ENCODE peak calls at places on chromosome 2, in ten cellular contexts. R is fibroblast of pulmonary artery, K is epithelial cell of esophagus, P is hepatocyte, T is lower leg skin, N is brain microvascular endothelial cell, I is AG09309, M is glutamatergic neuron, Z is cardiac muscle cell, S is choroid plexus epithelial cell. C is an unnamed sample.

GRCh38 chr2:19352946-19353720 is 5.3 kb downstream of the OSR1 start:
- DNase-seq in M (no peak), S (no peak), P (no peak), R (no peak), K (no peak), T (no peak), Z (no peak), N (no peak), I (no peak), C (no peak)

GRCh38 chr2:128455710-128456050 is 137.0 kb upstream of the HS6ST1 start:
- DNase-seq in S (no peak), P (no peak), K (no peak), M (no peak), I (no peak), Z (no peak), R (no peak), T (no peak), N (no peak), C (peak; percentile 27)

GRCh38 chr2:240965296-240965904 is 33.0 kb upstream of the SNED1 start:
- DNase-seq in S (no peak), I (no peak), M (no peak), T (no peak), N (no peak), P (no peak), Z (no peak), R (peak; percentile 40), K (no peak), C (peak; percentile 39)

GRCh38 chr2:129812071-129812470 is 167.4 kb upstream of the RAB6C start:
- DNase-seq in T (peak; percentile 72), K (no peak), Z (no peak), R (no peak), S (no peak), I (no peak), M (no peak), N (no peak), P (peak; percentile 77), C (no peak)

GRCh38 chr2:161586517-161587167 is 37.6 kb upstream of the SLC4A10 start:
- DNase-seq in K (peak; percentile 24), Z (peak; percentile 39), N (no peak), M (no peak), S (peak; percentile 52), I (peak; percentile 1), R (peak; percentile 48), T (no peak), P (peak; percentile 15), C (no peak)

GRCh38 chr2:467892-468630 is 180.2 kb upstream of the ALKAL2 start:
- DNase-seq in I (no peak), P (no peak), K (no peak), M (peak; percentile 43), Z (no peak), S (no peak), T (no peak), R (no peak), N (no peak), C (no peak)

GRCh38 chr2:239536186-239536585 is 135.4 kb upstream of the HDAC4 start:
- DNase-seq in N (no peak), M (peak; percentile 12), T (no peak), I (no peak), S (no peak), K (no peak), P (no peak), R (no peak), Z (no peak), C (no peak)

GRCh38 chr2:219681301-219682290 is 54.2 kb downstream of the SLC4A3 start:
- DNase-seq in I (no peak), T (no peak), S (peak; percentile 20), M (no peak), N (no peak), K (peak; percentile 47), R (peak; percentile 72), Z (no peak), P (no peak), C (no peak)

GRCh38 chr2:198134287-198134955 is 330.0 kb downstream of the PLCL1 start:
- DNase-seq in M (no peak), N (no peak), K (no peak), T (no peak), I (peak; percentile 69), S (no peak), P (no peak), R (no peak), Z (no peak), C (no peak)

GRCh38 chr2:85394976-85395375 is 15.2 kb downstream of the CAPG start:
- DNase-seq in T (no peak), P (no peak), K (no peak), N (no peak), S (no peak), M (no peak), R (no peak), Z (no peak), I (no peak), C (no peak)

GRCh38 chr2:124163825-124164224 is 138.7 kb downstream of the CNTNAP5 start:
- DNase-seq in Z (no peak), R (peak; percentile 81), N (no peak), T (no peak), M (no peak), K (no peak), I (no peak), S (no peak), P (no peak), C (no peak)

GRCh38 chr2:176805345-176805744 is 407.2 kb upstream of the HNRNPA3 start:
- DNase-seq in R (no peak), Z (no peak), K (no peak), P (no peak), T (no peak), M (no peak), N (no peak), I (no peak), S (no peak), C (no peak)

GRCh38 chr2:150783896-150784295 is 296.4 kb upstream of the RND3 start:
- DNase-seq in I (no peak), N (no peak), R (no peak), M (no peak), P (no peak), Z (no peak), S (no peak), K (no peak), T (no peak), C (no peak)

GRCh38 chr2:58553937-58554336 is 312.8 kb upstream of the FANCL start:
- DNase-seq in R (no peak), T (no peak), M (no peak), N (no peak), K (peak; percentile 37), Z (peak; percentile 23), S (peak; percentile 30), I (no peak), P (no peak), C (no peak)
- TF ChIP-seq CTCF in R (peak; percentile 3), T (no peak), M (no peak), N (peak; percentile 41), K (peak; percentile 55), Z (peak; percentile 3), S (peak; percentile 52), I (peak; percentile 19), P (no peak), C (no peak)

GRCh38 chr2:72412214-72412613 is 264.6 kb upstream of the CYP26B1 start:
- DNase-seq in Z (no peak), T (no peak), P (no peak), M (no peak), K (no peak), I (no peak), N (no peak), S (no peak), R (no peak), C (no peak)

GRCh38 chr2:72415256-72415655 is 267.6 kb upstream of the CYP26B1 start:
- DNase-seq in M (no peak), P (no peak), K (peak; percentile 5), I (peak; percentile 54), R (no peak), Z (no peak), T (no peak), S (peak; percentile 45), N (no peak), C (no peak)

GRCh38 chr2:72415781-72416180 is 268.1 kb upstream of the CYP26B1 start:
- DNase-seq in M (no peak), K (no peak), P (no peak), I (no peak), Z (no peak), S (no peak), T (no peak), R (no peak), N (no peak), C (no peak)

DNA sequence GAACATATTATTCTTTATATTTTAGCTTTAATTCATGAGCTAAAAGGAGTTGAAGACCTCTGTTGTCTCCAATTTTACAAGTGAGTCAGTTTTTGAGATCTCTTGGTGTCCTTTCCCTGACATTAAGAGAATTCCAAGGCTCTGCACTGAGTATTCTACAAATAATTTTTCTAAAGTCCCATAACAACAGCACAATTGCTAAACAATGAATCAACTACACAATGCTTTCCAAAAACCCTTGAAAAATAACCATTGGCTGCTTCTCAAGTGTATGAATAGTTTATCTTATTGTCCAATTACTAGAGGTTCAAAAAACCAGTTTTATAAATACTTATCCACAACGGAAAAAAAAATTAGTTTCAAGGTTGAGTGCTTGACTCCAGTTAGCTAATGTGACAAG is 266.4 kb upstream of the CYP26B1 start:
- DNase-seq in I (no peak), P (no peak), K (no peak), R (peak; percentile 13), Z (no peak), S (no peak), T (no peak), N (no peak), M (no peak), C (no peak)
- TF ChIP-seq CTCF in I (no peak), P (no peak), K (no peak), R (no peak), Z (no peak), S (no peak), T (no peak), N (no peak), M (no peak), C (no peak)

DNA sequence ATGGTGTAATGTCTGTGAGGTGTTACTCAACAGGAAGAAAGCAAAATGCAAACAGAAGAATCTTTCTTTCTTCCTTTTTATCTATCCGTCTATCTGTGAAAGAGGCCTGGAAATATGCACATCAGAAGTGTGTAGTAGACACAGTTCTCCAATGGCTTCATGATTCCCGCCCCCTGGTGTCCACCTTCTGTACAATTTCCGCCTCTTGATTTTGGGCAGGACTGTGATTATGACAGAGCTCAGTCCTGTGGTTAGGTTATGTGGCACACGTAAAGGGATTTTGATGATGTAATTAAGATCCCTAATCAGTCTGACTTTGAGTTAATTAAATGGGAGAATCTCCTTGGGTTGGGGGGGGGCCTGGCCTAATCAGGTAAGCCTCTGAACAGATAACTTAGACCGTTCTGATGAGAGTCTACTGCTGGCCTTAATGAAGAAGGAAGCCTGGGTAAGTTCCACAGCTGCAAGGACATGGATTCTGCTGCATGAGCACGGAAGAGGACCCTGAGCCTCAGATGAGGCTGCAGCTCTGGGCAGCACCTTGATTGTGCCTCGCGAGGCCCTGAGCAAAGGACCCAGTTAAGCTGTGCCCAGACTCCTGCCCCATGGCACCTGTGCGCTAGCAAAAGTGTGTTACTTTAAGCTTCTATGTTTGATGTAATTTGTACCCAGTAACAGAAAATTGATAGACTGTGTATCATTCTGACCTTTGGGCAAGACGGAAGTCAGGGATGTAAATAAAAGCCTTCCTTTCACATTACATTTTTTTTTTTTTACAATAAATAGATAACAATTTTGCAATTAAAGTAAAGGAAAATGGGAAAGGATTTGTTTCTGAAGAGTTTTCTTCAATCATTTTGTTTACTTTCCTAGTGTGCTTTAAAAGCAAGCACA is 11.3 kb upstream of the KCNF1 start:
- DNase-seq in R (no peak), S (no peak), P (no peak), T (no peak), Z (peak; percentile 30), M (peak; percentile 49), N (no peak), K (peak; percentile 46), I (no peak), C (no peak)
- TF ChIP-seq CTCF in R (peak; percentile 23), S (peak; percentile 48), P (peak; percentile 32), T (no peak), Z (peak; percentile 39), M (peak; percentile 37), N (peak; percentile 57), K (peak; percentile 23), I (peak; percentile 26), C (no peak)

GRCh38 chr2:61763605-61764034 is 90.2 kb downstream of the FAM161A start:
- DNase-seq in T (no peak), K (peak; percentile 89), N (peak; percentile 80), P (peak; percentile 89), R (peak; percentile 90), Z (peak; percentile 87), I (peak; percentile 46), S (peak; percentile 89), M (peak; percentile 78), C (no peak)
- TF ChIP-seq CTCF in T (no peak), K (peak; percentile 25), N (peak; percentile 40), P (no peak), R (peak; percentile 25), Z (peak; percentile 31), I (peak; percentile 24), S (peak; percentile 43), M (no peak), C (no peak)

C was measured in mesothelial cell of epicardium.